ENCODE peak calls at places on chromosomes 4 and X, in six cellular contexts. B is ascending aorta, Y is neural progenitor cell, E is spleen, H is cardiac muscle cell, N is HCT116. U is an unnamed sample. For H3K36me3, the result is how much of the 10 kb centered on the place peaks cover.

GRCh38 chr4:131764730-131765129 is 1384.4 kb upstream of the PCDH10 start:
- DNase-seq in N (no peak), Y (no peak), B (no peak), E (peak), H (no peak), U (no peak)

GRCh38 chr4:24582235-24582863 is 2.0 kb downstream of the DHX15 start:
- DNase-seq in E (no peak), H (no peak), B (no peak), N (no peak), Y (peak), U (no peak)

GRCh38 chr4:183617075-183617474 is 41.9 kb downstream of the RWDD4 start:
- DNase-seq in E (no peak), H (no peak), N (no peak), B (no peak), Y (no peak), U (no peak)

GRCh38 chr4:135383889-135384288 is 1182.3 kb upstream of the PABPC4L start:
- DNase-seq in H (no peak), Y (no peak), N (no peak), E (no peak), B (no peak), U (no peak)

GRCh38 chr4:6157926-6158325 is 42.4 kb downstream of the JAKMIP1 start:
- DNase-seq in H (no peak), Y (no peak), E (no peak), N (no peak), B (no peak), U (no peak)

GRCh38 chrX:69014200-69014599 is 151.1 kb downstream of the PJA1 start:
- DNase-seq in Y (no peak), H (no peak), B (peak), E (no peak), N (no peak), U (no peak)

GRCh38 chrX:132730726-132731125 is 227.7 kb downstream of the HS6ST2 start:
- DNase-seq in E (no peak), H (no peak), B (no peak), N (no peak), Y (no peak), U (no peak)

GRCh38 chr4:48575964-48576363 is 85.9 kb downstream of the ZAR1 start:
- DNase-seq in E (no peak), N (no peak), B (no peak), Y (no peak), H (no peak), U (no peak)

GRCh38 chrX:11188664-11189063 is 77.5 kb downstream of the HCCS start:
- DNase-seq in H (no peak), N (no peak), Y (no peak), E (no peak), B (no peak), U (no peak)

GRCh38 chr4:39179681-39180080 is 2.6 kb upstream of the WDR19 start:
- DNase-seq in N (no peak), Y (no peak), H (no peak), B (no peak), E (no peak), U (no peak)

GRCh38 chr4:175639346-175639745 is 172.7 kb downstream of the GPM6A start:
- DNase-seq in Y (no peak), H (no peak), E (no peak), N (no peak), B (no peak), U (no peak)

GRCh38 chr4:38060829-38061431 is 100.7 kb downstream of the PTTG2 start:
- DNase-seq in H (peak), Y (no peak), E (no peak), B (no peak), N (no peak), U (no peak)

DNA sequence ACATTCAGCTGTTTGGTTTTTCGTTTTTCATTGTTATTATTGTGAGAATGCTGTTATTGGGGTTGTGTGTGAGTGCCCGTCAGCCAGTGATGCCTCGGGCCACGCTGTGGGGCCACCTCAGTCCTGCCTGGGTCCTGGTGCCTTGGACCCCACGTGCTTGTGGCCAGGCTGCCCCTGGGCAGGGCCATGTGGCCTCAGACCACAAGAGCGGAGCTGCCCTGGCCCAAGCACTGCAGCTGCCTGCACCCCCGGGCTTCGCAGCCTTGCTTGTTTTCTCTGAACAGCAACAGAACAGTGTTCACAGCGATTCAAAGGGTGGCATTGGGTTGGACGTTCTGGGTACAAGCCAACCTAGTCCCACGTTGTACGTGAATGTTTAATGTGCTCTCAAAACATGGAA is 56.9 kb downstream of the CPLX1 start:
- DNase-seq in N (no peak), H (no peak), B (no peak), Y (no peak), E (no peak), U (no peak)
- H3K36me3 ChIP-seq in N (under half), H (under half), B (half or more), Y (under half), E (under half), U (under half)

DNA sequence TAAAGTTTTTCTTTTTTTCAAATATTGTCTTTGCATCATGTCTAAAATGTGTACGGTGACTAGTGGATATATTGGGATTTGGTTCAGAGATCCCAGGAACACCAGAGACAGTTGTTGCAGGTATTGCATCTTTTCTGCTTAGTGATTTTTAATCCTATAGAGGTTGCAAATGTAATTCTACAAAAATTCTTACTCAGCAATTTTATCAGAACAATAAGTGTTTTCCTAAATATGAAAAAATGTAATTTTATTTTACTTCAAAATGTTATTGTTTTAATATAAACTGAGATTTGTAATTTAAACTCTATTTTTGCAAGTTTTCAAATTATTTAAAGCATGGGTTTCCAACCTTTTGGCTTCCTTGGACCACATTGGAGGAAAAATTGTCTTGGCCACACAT is 8.2 kb downstream of the ZNF718 start:
- DNase-seq in H (no peak), N (no peak), Y (no peak), B (no peak), E (no peak), U (no peak)
- H3K36me3 ChIP-seq in H (under half), N (under half), Y (under half), B (under half), E (under half), U (under half)

GRCh38 chr4:139007640-139008039 is 7.9 kb upstream of the NOCT start:
- DNase-seq in E (no peak), B (no peak), H (no peak), N (no peak), Y (no peak), U (no peak)

GRCh38 chr4:139009702-139010101 is 5.9 kb upstream of the NOCT start:
- DNase-seq in N (no peak), Y (no peak), B (no peak), E (no peak), H (no peak), U (no peak)

GRCh38 chr4:139014391-139015268 is 951 bp upstream of the NOCT start:
- DNase-seq in H (no peak), Y (no peak), E (no peak), N (peak), B (peak), U (peak)

GRCh38 chr4:139015269-139015947 is at the start of gene NOCT:
- DNase-seq in Y (peak), N (peak), B (peak), H (peak), E (peak), U (peak)

GRCh38 chr4:139011220-139011950 is 4.2 kb upstream of the NOCT start:
- DNase-seq in E (no peak), Y (no peak), B (no peak), N (no peak), H (no peak), U (no peak)
- H3K36me3 ChIP-seq in E (under half), Y (under half), B (under half), N (under half), H (under half), U (under half)

GRCh38 chrX:291411-291901 is 10.3 kb downstream of the PLCXD1 start:
- DNase-seq in B (peak), H (no peak), E (peak), Y (no peak), N (no peak), U (no peak)
- H3K36me3 ChIP-seq in B (under half), H (under half), E (under half), Y (under half), N (under half), U (under half)

GRCh38 chr4:13615162-13615561 is 12.4 kb downstream of the BOD1L1 start:
- DNase-seq in Y (no peak), N (no peak), B (no peak), H (no peak), E (no peak), U (no peak)

GRCh38 chr4:13612569-13612968 is 15.0 kb downstream of the BOD1L1 start:
- DNase-seq in B (no peak), Y (peak), E (no peak), N (no peak), H (peak), U (no peak)

GRCh38 chr4:13617801-13618200 is 9.7 kb downstream of the BOD1L1 start:
- DNase-seq in B (no peak), Y (no peak), E (no peak), N (no peak), H (no peak), U (no peak)

GRCh38 chr4:13618212-13618806 is 9.2 kb downstream of the BOD1L1 start:
- DNase-seq in Y (no peak), E (no peak), N (no peak), B (no peak), H (no peak), U (no peak)

GRCh38 chr4:13616597-13616996 is 10.9 kb downstream of the BOD1L1 start:
- DNase-seq in Y (no peak), H (no peak), B (no peak), N (no peak), E (no peak), U (no peak)
- H3K36me3 ChIP-seq in Y (under half), H (half or more), B (half or more), N (under half), E (under half), U (under half)

GRCh38 chr4:70747874-70748273 is 26.1 kb downstream of the RUFY3 start:
- DNase-seq in B (no peak), H (no peak), N (no peak), Y (no peak), E (no peak), U (no peak)

GRCh38 chr4:70746179-70746839 is 24.5 kb downstream of the RUFY3 start:
- DNase-seq in H (no peak), B (no peak), E (no peak), N (no peak), Y (no peak), U (peak)

GRCh38 chr4:70741872-70742271 is 20.1 kb downstream of the RUFY3 start:
- DNase-seq in B (no peak), N (no peak), E (no peak), Y (no peak), H (no peak), U (no peak)

GRCh38 chr4:70739496-70740337 is 18.0 kb downstream of the RUFY3 start:
- DNase-seq in Y (peak), H (no peak), B (no peak), E (no peak), N (no peak), U (no peak)

GRCh38 chr4:70743728-70744127 is 22.0 kb downstream of the RUFY3 start:
- DNase-seq in Y (no peak), H (no peak), E (no peak), N (no peak), B (no peak), U (no peak)
- H3K36me3 ChIP-seq in Y (under half), H (under half), E (under half), N (under half), B (under half), U (under half)